ENCODE peak calls at places on chromosomes 1 and 21, in eight cellular contexts. D, U, Z, I, J, Q, W and T are unnamed samples.

GRCh38 chr1:31441073-31441472 is 28.1 kb downstream of the SERINC2 start:
- DNase-seq in D (no peak), U (no peak), Z (no peak), I (no peak), J (no peak), Q (no peak), W (no peak), T (no peak)

GRCh38 chr1:5254131-5254725 is 599.8 kb downstream of the AJAP1 start:
- DNase-seq in D (no peak), U (no peak), Z (no peak), I (no peak), J (no peak), Q (no peak), W (no peak), T (no peak)

GRCh38 chr1:204340137-204340536 is 19.6 kb downstream of the PLEKHA6 start:
- DNase-seq in D (no peak), U (no peak), Z (no peak), I (no peak), J (no peak), Q (no peak), W (no peak), T (no peak)

GRCh38 chr1:178937770-178938169 is 66.9 kb upstream of the ANGPTL1 start:
- DNase-seq in D (no peak), U (no peak), Z (no peak), I (no peak), J (no peak), Q (no peak), W (no peak), T (no peak)

GRCh38 chr1:52423771-52424170 is 19.4 kb downstream of the PRPF38A start:
- DNase-seq in D (no peak), U (no peak), Z (no peak), I (no peak), J (no peak), Q (peak; percentile 68), W (peak; percentile 8), T (no peak)

GRCh38 chr1:53107570-53108322 is 34.7 kb downstream of the SLC1A7 start:
- DNase-seq in D (no peak), U (no peak), Z (peak; percentile 99), I (peak; percentile 80), J (peak; percentile 90), Q (no peak), W (no peak), T (peak; percentile 99)

GRCh38 chr1:228178737-228179720 is 13.4 kb downstream of the IBA57 start:
- DNase-seq in D (peak; percentile 66), U (no peak), Z (no peak), I (no peak), J (no peak), Q (no peak), W (no peak), T (peak; percentile 74)

GRCh38 chr1:100734716-100735115 is 15.2 kb downstream of the VCAM1 start:
- DNase-seq in D (no peak), U (peak; percentile 65), Z (peak; percentile 91), I (peak; percentile 14), J (no peak), Q (no peak), W (no peak), T (peak; percentile 86)

GRCh38 chr1:202237052-202237451 is 43.5 kb downstream of the LGR6 start:
- DNase-seq in D (peak; percentile 24), U (peak; percentile 93), Z (peak; percentile 24), I (peak; percentile 65), J (peak; percentile 9), Q (peak; percentile 25), W (peak; percentile 60), T (peak; percentile 20)

GRCh38 chr1:203278087-203278884 is 27.0 kb upstream of the BTG2 start:
- DNase-seq in D (peak; percentile 95), U (no peak), Z (peak; percentile 80), I (peak; percentile 82), J (peak; percentile 60), Q (peak; percentile 17), W (no peak), T (peak; percentile 78)

GRCh38 chr1:202411421-202411820 is 62.9 kb downstream of the PPP1R12B start:
- DNase-seq in D (no peak), U (no peak), Z (peak; percentile 39), I (no peak), J (no peak), Q (no peak), W (no peak), T (no peak)

GRCh38 chr1:44501022-44501910 is 96.2 kb downstream of the RNF220 start:
- DNase-seq in D (no peak), U (no peak), Z (no peak), I (no peak), J (no peak), Q (no peak), W (no peak), T (no peak)

GRCh38 chr1:43232071-43232470 is 37.7 kb upstream of the TMEM125 start:
- DNase-seq in D (no peak), U (peak; percentile 39), Z (peak; percentile 72), I (peak; percentile 55), J (peak; percentile 73), Q (no peak), W (no peak), T (peak; percentile 67)

GRCh38 chr1:228400692-228401454 is 5.8 kb downstream of the TRIM11 start:
- DNase-seq in D (no peak), U (no peak), Z (no peak), I (no peak), J (no peak), Q (no peak), W (no peak), T (no peak)

GRCh38 chr1:101769520-101769919 is 227.2 kb downstream of the OLFM3 start:
- DNase-seq in D (no peak), U (peak; percentile 17), Z (no peak), I (no peak), J (no peak), Q (peak; percentile 24), W (no peak), T (no peak)

GRCh38 chr1:31444725-31445448 is 31.9 kb downstream of the SERINC2 start:
- DNase-seq in D (no peak), U (no peak), Z (no peak), I (no peak), J (no peak), Q (no peak), W (no peak), T (no peak)

GRCh38 chr1:19028110-19028509 is 71.6 kb upstream of the IFFO2 start:
- DNase-seq in D (no peak), U (no peak), Z (no peak), I (no peak), J (no peak), Q (no peak), W (no peak), T (no peak)

GRCh38 chr21:41833138-41834115 is 45.7 kb downstream of the PRDM15 start:
- DNase-seq in D (no peak), U (no peak), Z (no peak), I (no peak), J (no peak), Q (no peak), W (peak; percentile 86), T (no peak)